ENCODE peak calls at places on chromosomes 5 and 9, in eight cellular contexts. M is fibroblast of lung, O is IMR-90, X is adrenal gland, U is osteoblast, L is choroid plexus epithelial cell, K is GM23338, I is GM12865. B is an unnamed sample.

GRCh38 chr9:93308158-93308602 is 124.2 kb downstream of the WNK2 start:
- DNase-seq in M (no peak), O (no peak), X (peak), U (peak), L (no peak), K (no peak), I (no peak), B (no peak)

GRCh38 chr5:67166460-67166871 is 30.1 kb downstream of the CD180 start:
- DNase-seq in M (no peak), O (no peak), X (peak), U (no peak), L (no peak), K (no peak), I (peak), B (peak)

GRCh38 chr5:68070641-68071191 is 144.8 kb upstream of the PIK3R1 start:
- DNase-seq in M (no peak), O (no peak), X (no peak), U (peak), L (no peak), K (no peak), I (peak), B (no peak)

GRCh38 chr9:135079018-135079417 is 8.4 kb upstream of the OLFM1 start:
- DNase-seq in M (no peak), O (no peak), X (peak), U (peak), L (no peak), K (no peak), I (no peak), B (no peak)

GRCh38 chr5:39093351-39093749 is 19.2 kb upstream of the RICTOR start:
- DNase-seq in M (no peak), O (peak), X (no peak), U (peak), L (peak), K (no peak), I (no peak), B (no peak)

GRCh38 chr5:40384782-40385390 is 294.8 kb upstream of the PTGER4 start:
- DNase-seq in M (no peak), O (no peak), X (no peak), U (no peak), L (no peak), K (no peak), I (no peak), B (no peak)

GRCh38 chr5:74394924-74395880 is 245.3 kb downstream of the ENC1 start:
- DNase-seq in M (no peak), O (no peak), X (no peak), U (no peak), L (no peak), K (peak), I (peak), B (no peak)

GRCh38 chr9:81150016-81150625 is 539.2 kb downstream of the TLE1 start:
- DNase-seq in M (no peak), O (peak), X (no peak), U (no peak), L (no peak), K (no peak), I (no peak), B (no peak)

GRCh38 chr5:87074072-87074471 is 193.6 kb upstream of the RASA1 start:
- DNase-seq in M (no peak), O (no peak), X (no peak), U (no peak), L (no peak), K (no peak), I (no peak), B (no peak)

GRCh38 chr9:137534256-137535119 is 15.7 kb downstream of the PNPLA7 start:
- DNase-seq in M (peak), O (peak), X (peak), U (peak), L (peak), K (peak), I (peak), B (peak)

GRCh38 chr9:126514037-126514821 is 99.5 kb upstream of the LMX1B start:
- DNase-seq in M (peak), O (peak), X (peak), U (peak), L (peak), K (peak), I (no peak), B (peak)

GRCh38 chr5:81750308-81751008 is 439 bp downstream of the SSBP2 start:
- DNase-seq in M (no peak), O (no peak), X (no peak), U (peak), L (no peak), K (peak), I (peak), B (peak)

GRCh38 chr9:111839387-111839786 is 44.6 kb upstream of the SHOC1 start:
- DNase-seq in M (peak), O (peak), X (peak), U (no peak), L (peak), K (no peak), I (peak), B (peak)

GRCh38 chr5:138832218-138832617 is 42.9 kb downstream of the LRRTM2 start:
- DNase-seq in M (peak), O (no peak), X (no peak), U (no peak), L (peak), K (no peak), I (no peak), B (no peak)

GRCh38 chr9:136546697-136547481 is 1.0 kb upstream of the NOTCH1 start:
- DNase-seq in M (peak), O (peak), X (peak), U (no peak), L (peak), K (peak), I (peak), B (peak)

GRCh38 chr5:26948921-26949320 is 89.5 kb downstream of the CDH9 start:
- DNase-seq in M (no peak), O (no peak), X (no peak), U (no peak), L (peak), K (no peak), I (no peak), B (no peak)

GRCh38 chr9:84271004-84271886 is 69.3 kb downstream of the SLC28A3 start:
- DNase-seq in M (peak), O (peak), X (peak), U (no peak), L (peak), K (peak), I (peak), B (no peak)

GRCh38 chr9:4973246-4973645 is 11.8 kb upstream of the JAK2 start:
- DNase-seq in M (no peak), O (peak), X (no peak), U (no peak), L (no peak), K (no peak), I (no peak), B (no peak)

GRCh38 chr9:70053864-70054263 is 10.2 kb downstream of the MAMDC2 start:
- DNase-seq in M (no peak), O (no peak), X (no peak), U (no peak), L (no peak), K (no peak), I (no peak), B (no peak)

GRCh38 chr9:114505187-114506081 is at the start of gene WHRN:
- DNase-seq in M (peak), O (peak), X (peak), U (peak), L (peak), K (peak), I (peak), B (peak)

GRCh38 chr9:99818439-99818992 is 3.2 kb upstream of the NR4A3 start:
- DNase-seq in M (no peak), O (no peak), X (no peak), U (no peak), L (no peak), K (peak), I (peak), B (no peak)
- H3K4me3 ChIP-seq in M (peak), O (peak), X (peak), U (peak), L (peak), K (peak), I (peak), B (peak)

GRCh38 chr5:174311121-174311520 is 265.6 kb downstream of the NSG2 start:
- DNase-seq in M (no peak), O (no peak), X (no peak), U (no peak), L (no peak), K (no peak), I (no peak), B (peak)
- H3K4me3 ChIP-seq in M (no peak), O (no peak), X (no peak), U (no peak), L (no peak), K (peak), I (no peak), B (no peak)

DNA sequence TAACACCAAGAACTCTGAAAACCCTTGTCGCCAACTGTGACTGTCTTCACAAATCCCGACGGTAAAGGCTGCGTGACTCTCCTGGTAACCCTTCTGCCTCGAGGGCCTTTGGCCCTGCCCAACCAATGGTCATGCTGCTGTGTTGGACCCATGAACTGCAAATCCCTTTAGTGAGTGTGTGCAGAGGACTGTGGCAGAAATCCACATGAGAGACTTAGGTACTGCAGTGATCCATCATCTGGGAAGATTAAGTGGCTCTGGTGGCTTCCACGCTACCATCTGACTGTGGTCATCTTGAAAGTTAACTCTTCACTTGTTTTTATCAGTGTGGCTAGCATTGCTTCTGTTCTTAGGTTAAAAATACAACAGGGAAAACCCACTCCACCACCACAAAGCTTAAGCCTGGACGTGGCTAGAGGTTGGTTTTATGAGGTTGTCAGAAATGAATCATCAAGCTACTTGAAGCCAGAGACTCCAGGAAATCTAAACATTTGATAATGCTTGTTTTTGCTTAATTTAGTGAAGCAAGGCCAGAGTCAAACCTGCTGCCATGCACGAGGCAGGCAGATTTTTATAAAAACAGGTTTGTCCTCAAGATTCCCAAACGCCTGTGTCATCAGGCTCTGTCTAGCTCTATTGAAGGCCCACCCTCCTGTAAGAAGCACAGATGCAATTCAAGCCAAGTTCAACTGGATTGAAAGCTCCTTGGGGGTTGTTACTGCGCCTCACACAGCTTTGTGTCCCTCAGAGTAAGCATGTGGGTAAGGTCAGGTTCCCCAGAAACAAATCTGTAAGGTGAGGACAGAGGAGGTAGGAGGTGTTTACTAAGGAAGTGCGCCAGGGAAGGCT is 52.7 kb upstream of the ERCC6L2 start:
- DNase-seq in M (peak), O (peak), X (no peak), U (peak), L (peak), K (no peak), I (peak), B (no peak)
- H3K4me3 ChIP-seq in M (no peak), O (no peak), X (no peak), U (no peak), L (no peak), K (no peak), I (no peak), B (no peak)

GRCh38 chr5:56851258-56851941 is 36.1 kb downstream of the MAP3K1 start:
- DNase-seq in M (peak), O (peak), X (no peak), U (no peak), L (peak), K (no peak), I (no peak), B (no peak)
- H3K4me3 ChIP-seq in M (peak), O (no peak), X (peak), U (no peak), L (no peak), K (no peak), I (no peak), B (no peak)

DNA sequence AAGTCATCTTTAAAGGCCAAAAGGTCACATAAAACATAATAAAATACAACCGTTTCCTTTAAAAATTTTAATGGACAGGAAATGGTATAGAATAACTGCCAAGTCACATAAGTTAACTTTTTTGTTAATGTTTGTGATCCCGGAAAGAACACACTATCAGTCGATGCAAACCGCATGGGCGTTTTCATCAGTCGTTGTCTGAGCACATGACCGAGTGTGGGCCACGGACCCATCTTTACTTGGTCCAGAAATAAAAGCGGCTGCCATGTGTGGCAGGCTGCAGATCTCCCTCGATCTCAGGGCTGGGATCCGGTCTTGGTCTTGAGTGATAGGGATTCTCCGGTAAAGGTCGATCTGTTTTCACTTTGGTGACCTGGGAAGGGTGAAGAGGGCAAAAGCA is 15.6 kb downstream of the NDUFA8 start:
- DNase-seq in M (no peak), O (no peak), X (no peak), U (no peak), L (no peak), K (no peak), I (no peak), B (no peak)
- H3K4me3 ChIP-seq in M (no peak), O (no peak), X (no peak), U (no peak), L (no peak), K (no peak), I (no peak), B (no peak)

GRCh38 chr5:156800982-156801381 is 49.1 kb upstream of the PPP1R2B start:
- DNase-seq in M (no peak), O (no peak), X (no peak), U (no peak), L (no peak), K (peak), I (no peak), B (no peak)
- H3K4me3 ChIP-seq in M (no peak), O (no peak), X (no peak), U (no peak), L (no peak), K (no peak), I (no peak), B (no peak)

DNA sequence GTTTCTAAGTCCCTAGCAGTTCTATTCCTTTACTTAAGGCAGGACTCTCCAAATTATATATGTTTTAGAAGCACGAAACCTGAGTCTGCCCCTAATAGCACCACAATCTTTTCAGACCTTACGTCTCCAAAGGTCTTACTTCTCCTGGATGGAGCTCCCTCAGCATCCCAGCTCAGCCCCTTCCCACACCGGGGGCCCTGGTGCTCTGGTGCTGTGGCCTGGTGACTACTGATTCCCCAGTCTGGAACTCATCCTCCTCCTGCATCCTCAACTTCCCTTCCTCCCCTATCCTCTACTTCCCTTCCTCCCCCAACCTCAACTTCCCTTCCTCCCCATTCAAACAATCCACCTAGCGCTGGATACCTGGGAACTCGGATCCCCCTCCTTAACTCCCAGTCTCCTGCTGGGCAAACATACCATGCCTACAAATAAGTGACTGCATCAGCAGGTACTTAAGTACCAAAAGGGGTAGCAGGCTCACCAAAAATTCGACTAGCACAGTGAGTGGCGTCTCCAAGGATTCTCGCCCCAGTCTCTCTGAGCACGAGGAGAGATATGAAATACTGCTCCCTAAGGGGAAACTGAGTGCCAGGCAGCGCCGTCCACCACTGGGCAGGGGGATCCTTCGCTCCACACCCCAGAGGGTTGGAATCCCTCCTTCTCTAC is 848 bp downstream of the IGFBPL1 start:
- DNase-seq in M (no peak), O (no peak), X (no peak), U (no peak), L (no peak), K (peak), I (no peak), B (no peak)
- H3K4me3 ChIP-seq in M (no peak), O (peak), X (no peak), U (no peak), L (no peak), K (peak), I (no peak), B (peak)

GRCh38 chr5:97141031-97141430 is 1.4 kb downstream of the LIX1 start:
- DNase-seq in M (no peak), O (no peak), X (no peak), U (peak), L (no peak), K (no peak), I (no peak), B (no peak)

GRCh38 chr5:97136471-97136870 is 5.9 kb downstream of the LIX1 start:
- DNase-seq in M (no peak), O (no peak), X (no peak), U (no peak), L (no peak), K (no peak), I (no peak), B (no peak)

GRCh38 chr5:97142521-97143254 is at the start of gene LIX1:
- DNase-seq in M (peak), O (peak), X (peak), U (peak), L (peak), K (peak), I (peak), B (no peak)

GRCh38 chr5:97143715-97144114 is 1.3 kb upstream of the LIX1 start:
- DNase-seq in M (no peak), O (no peak), X (no peak), U (no peak), L (no peak), K (no peak), I (no peak), B (no peak)

DNA sequence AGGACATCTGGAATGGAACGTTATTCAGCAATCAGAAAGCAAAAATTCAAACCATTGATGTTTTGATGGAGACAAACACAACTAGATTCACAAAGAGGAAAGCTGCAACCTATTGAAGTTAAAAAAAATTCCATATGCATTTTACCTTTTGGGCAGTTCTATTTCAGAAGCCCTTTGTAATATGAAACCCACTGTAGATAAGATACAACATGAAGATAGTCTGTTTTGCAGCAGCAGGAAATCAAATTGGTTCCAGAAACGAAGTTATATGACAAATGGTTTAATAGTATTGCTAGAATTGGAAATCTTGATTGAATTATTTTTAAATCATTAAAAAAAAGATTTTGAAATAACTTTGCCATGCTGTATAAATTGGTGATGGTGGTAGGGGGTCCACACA is 872 bp downstream of the LIX1 start:
- DNase-seq in M (no peak), O (no peak), X (no peak), U (no peak), L (no peak), K (no peak), I (no peak), B (no peak)
- H3K4me3 ChIP-seq in M (no peak), O (no peak), X (no peak), U (no peak), L (no peak), K (no peak), I (no peak), B (no peak)

B was measured in upper lobe of left lung.